ENCODE peak calls at places on chromosome 15, in six cellular contexts. J is germinal center; Q is activated effector memory CD4-positive, alpha-beta T cell treated with anti-CD3 and anti-CD28 coated beads, Interleukin-2, amount 50 U/mL, for 16 hours; G is iris pigment epithelial cell; C is frontal cortex; V is effector CD4-positive, alpha-beta T cell. I is an unnamed sample.

GRCh38 chr15:57196865-57197264 is 179.4 kb upstream of the CGNL1 start:
- DNase-seq in J (no peak), C (no peak), G (peak; percentile 46), Q (no peak), V (no peak), I (no peak)

GRCh38 chr15:86079491-86080266 is at the start of gene AGBL1:
- DNase-seq in Q (no peak), C (no peak), V (no peak), G (no peak), J (no peak), I (no peak)

GRCh38 chr15:70271422-70272088 is 173.8 kb upstream of the TLE3 start:
- DNase-seq in J (no peak), V (no peak), Q (no peak), G (peak; percentile 99), C (peak; percentile 66), I (no peak)

GRCh38 chr15:92882697-92883642 is 17.2 kb upstream of the CHD2 start:
- DNase-seq in Q (peak; percentile 78), C (no peak), G (no peak), V (no peak), J (peak; percentile 46), I (no peak)

GRCh38 chr15:25849431-25849921 is 13.7 kb downstream of the ATP10A start:
- DNase-seq in V (no peak), G (peak; percentile 17), J (no peak), Q (no peak), C (no peak), I (no peak)

GRCh38 chr15:77804210-77804609 is 171.5 kb upstream of the LINGO1 start:
- DNase-seq in J (no peak), Q (no peak), V (no peak), G (no peak), C (no peak), I (no peak)

GRCh38 chr15:69074011-69074842 is 59.7 kb downstream of the NOX5 start:
- DNase-seq in Q (no peak), C (peak; percentile 45), J (no peak), G (peak; percentile 77), V (no peak), I (no peak)

GRCh38 chr15:92611995-92612745 is 43.4 kb downstream of the FAM174B start:
- DNase-seq in G (no peak), Q (peak; percentile 53), C (peak; percentile 42), J (no peak), V (no peak), I (peak; percentile 23)

GRCh38 chr15:101781927-101782326 is 21.4 kb upstream of the OR4F6 start:
- DNase-seq in G (no peak), Q (no peak), C (no peak), J (no peak), V (no peak), I (no peak)

GRCh38 chr15:38252481-38253311 is at the start of gene SPRED1:
- DNase-seq in C (peak; percentile 44), V (no peak), Q (peak; percentile 69), G (peak; percentile 54), J (peak; percentile 38), I (peak; percentile 79)

GRCh38 chr15:99574502-99574901 is 8.7 kb downstream of the MEF2A start:
- DNase-seq in G (no peak), J (no peak), V (no peak), Q (no peak), C (no peak), I (no peak)

GRCh38 chr15:62896969-62897486 is 145.5 kb upstream of the TPM1 start:
- DNase-seq in Q (no peak), J (no peak), V (no peak), G (peak; percentile 99), C (peak; percentile 69), I (peak; percentile 4)

GRCh38 chr15:88745696-88746095 is 57.5 kb upstream of the ACAN start:
- DNase-seq in V (no peak), G (peak; percentile 77), Q (no peak), C (no peak), J (no peak), I (no peak)

GRCh38 chr15:48352474-48353072 is 21.3 kb downstream of the DUT start:
- DNase-seq in V (peak; percentile 34), C (peak; percentile 40), Q (peak; percentile 78), J (peak; percentile 48), G (peak; percentile 71), I (no peak)

GRCh38 chr15:75195766-75196241 is 5.9 kb upstream of the C15orf39 start:
- DNase-seq in V (no peak), C (no peak), G (no peak), Q (no peak), J (no peak), I (no peak)

GRCh38 chr15:92333709-92334108 is 60.0 kb upstream of the ST8SIA2 start:
- DNase-seq in J (no peak), C (no peak), V (no peak), Q (no peak), G (no peak), I (no peak)

GRCh38 chr15:95464091-95464888 is 866.2 kb upstream of the NR2F2 start:
- DNase-seq in J (no peak), G (peak; percentile 38), C (no peak), Q (no peak), V (no peak), I (no peak)

GRCh38 chr15:50824507-50824906 is 59.0 kb upstream of the SPPL2A start:
- DNase-seq in J (no peak), Q (no peak), G (no peak), C (no peak), V (no peak), I (no peak)

GRCh38 chr15:101024111-101024695 is 105.0 kb downstream of the LRRK1 start:
- DNase-seq in G (peak; percentile 95), J (no peak), V (no peak), C (peak; percentile 52), Q (no peak), I (no peak)

GRCh38 chr15:84929795-84930371 is 45.4 kb downstream of the SLC28A1 start:
- DNase-seq in Q (no peak), G (peak; percentile 67), J (no peak), V (no peak), C (no peak), I (no peak)

GRCh38 chr15:89629829-89630228 is 25.4 kb downstream of the KIF7 start:
- DNase-seq in J (no peak), C (no peak), V (no peak), G (no peak), Q (no peak), I (no peak)

GRCh38 chr15:74626752-74627692 is 11.4 kb downstream of the CLK3 start:
- DNase-seq in G (no peak), Q (no peak), V (no peak), J (peak; percentile 46), C (no peak), I (no peak)

GRCh38 chr15:40439461-40440299 is 1.1 kb upstream of the BAHD1 start:
- DNase-seq in C (peak; percentile 57), G (peak; percentile 51), J (peak; percentile 32), Q (peak; percentile 79), V (no peak), I (no peak)

GRCh38 chr15:74768771-74769342 is 13.0 kb upstream of the CSK start:
- DNase-seq in C (peak; percentile 82), Q (peak; percentile 86), V (peak; percentile 58), G (peak; percentile 42), J (peak; percentile 73), I (peak; percentile 17)

GRCh38 chr15:35321926-35322325 is 224.0 kb downstream of the DPH6 start:
- DNase-seq in J (no peak), V (no peak), G (no peak), Q (no peak), C (no peak), I (no peak)

GRCh38 chr15:95929232-95929846 is 401.2 kb upstream of the NR2F2 start:
- DNase-seq in G (peak; percentile 50), J (no peak), C (no peak), Q (no peak), V (no peak), I (no peak)

GRCh38 chr15:38745611-38746010 is 181.0 kb upstream of the RASGRP1 start:
- DNase-seq in J (no peak), Q (no peak), C (no peak), V (no peak), G (no peak), I (no peak)

GRCh38 chr15:57477736-57478522 is 101.6 kb downstream of the CGNL1 start:
- DNase-seq in G (no peak), J (no peak), V (no peak), Q (no peak), C (no peak), I (no peak)

GRCh38 chr15:75233504-75234190 is 24.5 kb upstream of the GOLGA6C start:
- DNase-seq in Q (peak; percentile 51), G (no peak), C (no peak), J (no peak), V (no peak), I (no peak)

GRCh38 chr15:39587910-39588530 is 7.1 kb downstream of the THBS1 start:
- DNase-seq in G (no peak), C (no peak), J (no peak), Q (no peak), V (no peak), I (no peak)

GRCh38 chr15:60821462-60822061 is 342.6 kb upstream of the ICE2 start:
- DNase-seq in G (peak; percentile 6), Q (no peak), C (no peak), V (no peak), J (no peak), I (no peak)

GRCh38 chr15:78540135-78540954 is at the start of gene PSMA4:
- DNase-seq in V (peak; percentile 93), C (peak; percentile 86), Q (peak; percentile 98), G (peak; percentile 77), J (peak; percentile 96), I (peak; percentile 95)

GRCh38 chr15:74127954-74128784 is 2.2 kb upstream of the ISLR2 start:
- DNase-seq in J (peak; percentile 7), G (peak; percentile 39), V (no peak), Q (no peak), C (no peak), I (no peak)

GRCh38 chr15:45855210-45855906 is 220.5 kb downstream of the SQOR start:
- DNase-seq in J (no peak), G (no peak), V (no peak), Q (no peak), C (no peak), I (no peak)

GRCh38 chr15:39493393-39494067 is 87.3 kb upstream of the THBS1 start:
- DNase-seq in J (no peak), V (no peak), G (no peak), Q (no peak), C (no peak), I (no peak)

I was measured in C1 segment of cervical spinal cord.